ENCODE peak calls at places on chromosomes 7 and 10, in eight cellular contexts. C is psoas muscle; K is thoracic aorta; X is GM06990; U is mesothelial cell of epicardium; Z is Peyer's patch; W is fibroblast of lung; Q is CD8-positive, alpha-beta T cell. A is an unnamed sample.

GRCh38 chr7:13262929-13263530 is 575.6 kb downstream of the ARL4A start:
- DNase-seq in C (no peak), Z (no peak), K (no peak), Q (no peak), X (no peak), U (no peak), W (peak; percentile 71), A (no peak)

GRCh38 chr10:122494833-122495232 is 33.5 kb downstream of the HTRA1 start:
- DNase-seq in U (no peak), Z (no peak), K (peak; percentile 85), Q (no peak), W (peak; percentile 78), C (peak; percentile 80), X (no peak), A (peak; percentile 32)

GRCh38 chr7:107327986-107328569 is 141.8 kb upstream of the GPR22 start:
- DNase-seq in K (no peak), Q (no peak), W (no peak), X (no peak), C (no peak), Z (no peak), U (no peak), A (no peak)

GRCh38 chr7:96169439-96169838 is 152.5 kb downstream of the SLC25A13 start:
- DNase-seq in U (no peak), K (no peak), Q (no peak), Z (no peak), X (no peak), W (peak; percentile 2), C (no peak), A (no peak)

GRCh38 chr7:30390872-30391646 is 87.5 kb downstream of the NOD1 start:
- DNase-seq in C (no peak), Q (no peak), X (no peak), K (no peak), Z (no peak), U (no peak), W (no peak), A (no peak)

GRCh38 chr10:100749059-100749308 is 3.6 kb downstream of the PAX2 start:
- DNase-seq in U (no peak), X (no peak), W (no peak), Q (no peak), Z (no peak), K (no peak), C (no peak), A (no peak)

GRCh38 chr10:90920986-90921643 is at the start of gene ANKRD1:
- DNase-seq in U (no peak), Z (no peak), Q (no peak), K (no peak), X (no peak), W (peak; percentile 68), C (peak; percentile 27), A (no peak)

GRCh38 chr10:112713411-112713810 is 236.6 kb upstream of the TCF7L2 start:
- DNase-seq in U (no peak), Q (no peak), Z (no peak), W (peak; percentile 52), K (no peak), C (no peak), X (no peak), A (no peak)

GRCh38 chr7:12323415-12323814 is 80.2 kb downstream of the VWDE start:
- DNase-seq in Z (no peak), W (no peak), C (no peak), Q (no peak), X (no peak), K (no peak), U (no peak), A (no peak)

GRCh38 chr7:43294080-43294630 is 181.7 kb downstream of the HECW1 start:
- DNase-seq in Z (no peak), U (no peak), C (peak; percentile 19), W (peak; percentile 91), Q (no peak), X (no peak), K (no peak), A (no peak)

GRCh38 chr10:4281207-4281825 is 496.3 kb upstream of the KLF6 start:
- DNase-seq in C (no peak), K (no peak), Z (no peak), Q (no peak), U (no peak), W (no peak), X (no peak), A (no peak)

GRCh38 chr7:26451997-26452396 is 160.3 kb downstream of the SNX10 start:
- DNase-seq in X (no peak), K (no peak), C (no peak), Z (no peak), W (no peak), U (no peak), Q (no peak), A (no peak)

DNA sequence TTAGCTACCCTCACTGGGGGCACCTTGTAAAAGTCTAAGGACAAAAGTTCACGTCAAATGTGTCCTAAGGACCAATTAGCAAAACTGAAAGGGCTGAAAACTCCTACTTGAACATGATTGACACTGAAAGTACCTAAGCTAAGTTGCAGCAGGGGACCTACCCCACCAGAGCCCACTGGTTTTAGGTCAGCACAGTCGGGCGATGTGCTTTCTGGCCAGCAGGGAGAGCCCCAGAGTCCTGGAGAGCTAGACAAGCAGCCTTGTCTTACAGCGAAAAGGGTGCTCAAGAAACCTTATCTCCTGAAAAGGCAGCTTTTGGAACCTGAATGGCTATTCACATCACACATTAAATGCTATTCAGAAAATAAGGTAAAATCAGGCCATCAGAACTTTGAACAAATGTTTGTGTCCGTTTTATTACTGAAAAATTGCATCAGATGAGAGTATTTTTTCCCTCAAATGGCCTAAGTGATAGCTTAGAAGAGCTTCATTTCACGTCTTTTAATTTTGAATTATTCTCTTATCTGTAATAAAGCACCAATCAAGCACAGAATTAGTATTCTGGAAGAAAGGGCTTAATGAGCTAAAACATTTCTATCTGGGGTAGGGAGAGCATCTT is 52.2 kb upstream of the MKI67 start:
- DNase-seq in W (peak; percentile 6), Z (peak; percentile 58), X (peak; percentile 6), C (no peak), Q (no peak), K (no peak), U (no peak), A (no peak)
- TF ChIP-seq CTCF in W (peak; percentile 9), Z (no peak), X (peak; percentile 78), C (no peak), Q (peak; percentile 44), K (no peak), U (no peak), A (no peak)

GRCh38 chr10:118564652-118565051 is 30.8 kb downstream of the PRLHR start:
- DNase-seq in Q (no peak), X (no peak), U (no peak), W (no peak), K (no peak), Z (no peak), C (no peak), A (no peak)
- TF ChIP-seq CTCF in Q (no peak), X (no peak), U (no peak), W (peak; percentile 8), K (no peak), Z (no peak), C (no peak), A (peak; percentile 23)

DNA sequence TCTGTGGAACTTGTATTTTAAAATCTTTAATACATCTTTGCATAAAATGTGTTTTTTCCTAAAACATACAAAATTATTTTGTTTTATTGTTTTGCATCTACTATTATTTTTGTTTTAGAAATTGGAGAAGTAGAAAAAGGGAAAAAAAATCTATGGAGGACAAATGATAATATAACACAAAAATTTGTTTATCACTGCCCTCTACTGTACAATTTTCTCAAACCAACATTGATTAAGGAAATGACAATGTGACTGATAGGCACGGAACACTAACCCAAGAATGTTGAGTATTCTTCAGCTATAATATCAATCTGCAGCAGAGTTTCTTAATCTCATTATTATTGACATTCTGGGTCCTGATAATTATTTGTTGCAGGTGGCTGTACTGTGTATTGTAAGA is 9.5 kb upstream of the ING3 start:
- DNase-seq in X (no peak), Z (no peak), W (peak; percentile 13), Q (no peak), C (no peak), U (no peak), K (no peak), A (no peak)
- TF ChIP-seq CTCF in X (peak; percentile 15), Z (no peak), W (no peak), Q (peak; percentile 28), C (peak; percentile 41), U (no peak), K (peak; percentile 26), A (no peak)

DNA sequence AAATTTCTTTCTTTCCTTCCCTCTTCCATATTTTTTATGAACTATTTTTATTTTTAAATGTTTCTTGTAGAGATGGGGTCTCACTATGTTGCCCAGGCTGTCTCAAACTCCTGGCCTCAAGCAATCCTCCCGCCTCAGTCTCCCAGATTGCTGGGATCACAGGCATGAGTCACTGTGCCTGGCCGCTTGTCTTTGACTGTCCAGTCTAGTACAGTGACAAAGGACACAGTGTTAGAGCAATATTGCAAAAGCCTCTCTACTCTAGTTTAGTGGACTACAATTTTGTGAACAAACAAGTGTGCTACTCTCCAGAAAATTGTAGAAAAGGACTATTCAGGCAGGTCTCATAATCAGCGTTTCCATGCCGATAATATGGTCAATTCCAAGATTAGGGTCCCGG is 11.0 kb downstream of the CPA4 start:
- DNase-seq in K (no peak), Q (no peak), Z (no peak), X (no peak), U (no peak), W (no peak), C (no peak), A (no peak)
- TF ChIP-seq CTCF in K (no peak), Q (no peak), Z (no peak), X (no peak), U (no peak), W (no peak), C (no peak), A (no peak)

DNA sequence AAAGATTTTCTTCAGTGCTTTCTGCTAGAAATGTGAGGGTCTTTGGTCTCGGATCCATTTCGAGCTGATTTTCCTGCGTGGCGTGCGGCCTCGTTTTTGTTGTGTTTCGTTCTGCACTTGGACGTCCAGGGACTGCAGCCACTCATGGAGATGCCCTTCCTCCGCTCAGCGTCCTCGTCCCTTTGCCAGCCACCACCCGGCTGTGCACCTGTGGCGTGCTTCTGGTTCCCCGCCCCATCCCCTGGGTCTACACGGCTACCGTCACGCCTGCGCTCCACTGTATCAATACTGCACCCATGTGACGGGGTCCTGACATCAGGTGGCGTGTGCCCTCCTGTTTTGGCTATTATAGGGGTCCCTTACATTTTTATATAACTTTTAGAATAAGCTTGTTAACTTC is 42.7 kb upstream of the NKX6-2 start:
- DNase-seq in U (no peak), X (no peak), W (no peak), K (no peak), C (no peak), Q (no peak), Z (peak; percentile 22), A (no peak)
- TF ChIP-seq CTCF in U (no peak), X (no peak), W (no peak), K (no peak), C (no peak), Q (no peak), Z (no peak), A (no peak)

A was measured in heart right ventricle.